ENCODE peak calls at places on chromosomes 5 and 9, in five cellular contexts. N is CD4-positive, alpha-beta T cell; B is CD8-positive, alpha-beta T cell; A is upper lobe of right lung; H is tibial nerve. J is an unnamed sample.

GRCh38 chr5:123033157-123033671 is 3.3 kb downstream of the PPIC start:
- DNase-seq in A (no peak), N (no peak), B (no peak), H (no peak), J (no peak)

GRCh38 chr5:84961193-84961592 is 576.5 kb upstream of the EDIL3 start:
- DNase-seq in A (no peak), N (no peak), H (no peak), B (no peak), J (no peak)

GRCh38 chr5:10528056-10528816 is 35.6 kb upstream of the ANKRD33B start:
- DNase-seq in N (no peak), H (no peak), A (no peak), B (no peak), J (no peak)

GRCh38 chr9:132798817-132799790 is 79.0 kb downstream of the AK8 start:
- DNase-seq in H (peak), B (no peak), A (peak), N (no peak), J (no peak)

GRCh38 chr5:176890455-176891330 is 8.5 kb downstream of the HK3 start:
- DNase-seq in B (no peak), A (no peak), H (no peak), N (no peak), J (peak)

GRCh38 chr5:106089073-106089472 is 1581.7 kb downstream of the EFNA5 start:
- DNase-seq in B (no peak), H (no peak), N (no peak), A (no peak), J (no peak)

GRCh38 chr9:969693-970309 is 6.7 kb upstream of the DMRT3 start:
- DNase-seq in H (no peak), B (no peak), N (no peak), A (no peak), J (no peak)

GRCh38 chr5:74673011-74673790 is 11.8 kb upstream of the HEXB start:
- DNase-seq in N (no peak), H (peak), A (no peak), B (no peak), J (no peak)

GRCh38 chr9:132141364-132141947 is 20.4 kb upstream of the NTNG2 start:
- DNase-seq in N (no peak), H (no peak), B (no peak), A (no peak), J (no peak)

GRCh38 chr9:1647776-1648175 is 367.4 kb upstream of the SMARCA2 start:
- DNase-seq in H (no peak), N (no peak), B (no peak), A (no peak), J (no peak)

GRCh38 chr9:127844821-127845359 is 9.6 kb downstream of the ENG start:
- DNase-seq in N (no peak), B (no peak), A (no peak), H (no peak), J (no peak)

GRCh38 chr9:4939118-4939561 is 45.9 kb upstream of the JAK2 start:
- DNase-seq in A (no peak), N (no peak), H (no peak), B (no peak), J (no peak)

GRCh38 chr5:9263656-9264055 is 282.2 kb downstream of the SEMA5A start:
- DNase-seq in A (no peak), H (no peak), B (no peak), N (no peak), J (no peak)

GRCh38 chr9:14209399-14209990 is 104.4 kb downstream of the NFIB start:
- DNase-seq in H (no peak), N (no peak), A (no peak), B (no peak), J (no peak)

GRCh38 chr5:25862276-25862675 is 1176.1 kb downstream of the CDH9 start:
- DNase-seq in B (no peak), H (no peak), N (no peak), A (no peak), J (no peak)

GRCh38 chr9:98899399-98900056 is 44.2 kb upstream of the COL15A1 start:
- DNase-seq in N (no peak), A (no peak), B (peak), H (no peak), J (no peak)

GRCh38 chr5:114223866-114224265 is 138.0 kb upstream of the KCNN2 start:
- DNase-seq in H (no peak), B (no peak), N (no peak), A (no peak), J (no peak)

GRCh38 chr5:6732634-6733410 is 19.6 kb downstream of the TENT4A start:
- DNase-seq in B (no peak), A (peak), N (no peak), H (no peak), J (no peak)

GRCh38 chr9:94623253-94623652 is 16.1 kb downstream of the FBP1 start:
- DNase-seq in A (peak), N (no peak), H (no peak), B (no peak), J (no peak)

GRCh38 chr5:3325811-3326568 is 269.6 kb upstream of the IRX1 start:
- DNase-seq in N (no peak), B (no peak), A (no peak), H (no peak), J (no peak)

GRCh38 chr5:1633605-1634336 is 110.0 kb upstream of the LPCAT1 start:
- DNase-seq in B (peak), A (peak), H (peak), N (peak), J (peak)

GRCh38 chr5:173781826-173782670 is 106.1 kb upstream of the CPEB4 start:
- DNase-seq in H (peak), B (peak), N (peak), A (peak), J (peak)

GRCh38 chr9:134283692-134284265 is 42.5 kb upstream of the RXRA start:
- DNase-seq in B (no peak), N (no peak), H (no peak), A (no peak), J (no peak)

GRCh38 chr5:59673438-59674058 is 220.0 kb downstream of the PDE4D start:
- DNase-seq in N (no peak), A (no peak), H (no peak), B (no peak), J (no peak)

GRCh38 chr9:6443661-6444060 is 30.7 kb downstream of the UHRF2 start:
- DNase-seq in N (no peak), A (no peak), B (no peak), H (no peak), J (no peak)

GRCh38 chr9:131673531-131673930 is 66.3 kb downstream of the RAPGEF1 start:
- DNase-seq in B (no peak), N (no peak), A (no peak), H (no peak), J (no peak)

GRCh38 chr9:131645078-131645776 is 94.6 kb downstream of the RAPGEF1 start:
- DNase-seq in B (no peak), N (no peak), H (no peak), A (no peak), J (peak)

GRCh38 chr9:89878687-89879086 is 273.9 kb downstream of the GADD45G start:
- DNase-seq in H (peak), A (peak), N (peak), B (peak), J (no peak)

GRCh38 chr9:34675048-34675714 is 12.7 kb upstream of the CCL27 start:
- DNase-seq in A (no peak), B (peak), H (peak), N (peak), J (no peak)
- TF ChIP-seq CTCF in A (peak), B (peak), H (peak), N (peak), J (no peak)

DNA sequence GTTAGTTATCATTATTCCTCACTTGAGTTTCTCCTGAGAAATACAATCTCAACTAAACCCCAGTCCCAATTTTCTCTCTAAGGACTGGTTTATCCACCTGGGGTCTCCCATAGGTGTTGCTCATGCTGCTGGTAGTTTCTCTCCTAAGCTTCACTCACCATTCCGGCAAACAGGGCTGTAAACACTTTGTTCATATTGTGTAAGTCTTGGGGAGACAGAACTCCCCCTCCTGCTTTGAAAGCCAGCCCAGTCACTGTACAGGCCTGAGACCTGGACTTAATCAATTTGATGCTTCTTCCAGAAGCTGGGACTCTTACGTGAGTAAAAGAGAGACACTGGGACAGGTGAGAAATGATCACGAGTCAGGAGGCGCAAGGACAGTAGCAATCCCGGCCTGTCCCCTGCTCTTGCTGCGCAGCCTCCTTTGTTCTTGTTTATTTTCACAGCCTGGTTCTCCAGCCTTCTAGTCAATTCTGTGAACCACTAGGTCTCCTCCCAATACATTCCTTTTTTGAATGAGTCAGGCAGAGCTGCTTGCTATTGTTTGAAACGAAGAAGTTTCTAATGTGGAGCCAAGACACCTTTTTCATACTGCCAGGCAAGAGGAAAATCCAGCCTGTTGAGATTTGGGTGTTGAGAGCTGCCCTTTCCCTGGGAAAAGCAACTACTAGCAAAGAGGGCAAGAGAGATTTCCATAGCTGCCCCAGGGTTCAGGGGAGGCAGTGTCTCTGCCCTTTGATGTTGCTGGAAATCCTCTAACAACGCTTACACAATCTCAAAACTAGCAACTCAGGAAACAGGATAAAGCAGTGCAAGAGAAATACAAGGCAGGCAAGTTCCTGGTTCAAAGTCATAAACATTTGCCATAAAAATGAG is 9.2 kb upstream of the SHROOM1 start:
- DNase-seq in B (no peak), A (peak), N (no peak), H (no peak), J (no peak)
- TF ChIP-seq CTCF in B (no peak), A (no peak), N (no peak), H (no peak), J (no peak)

GRCh38 chr5:135433626-135434426 is 13.3 kb downstream of the DCANP1 start:
- DNase-seq in H (no peak), B (no peak), A (no peak), N (no peak), J (no peak)
- TF ChIP-seq CTCF in H (no peak), B (no peak), A (no peak), N (no peak), J (no peak)

GRCh38 chr5:172093559-172093958 is 87.1 kb upstream of the FBXW11 start:
- DNase-seq in A (peak), N (no peak), H (no peak), B (no peak), J (no peak)

GRCh38 chr5:172089298-172090117 is 83.1 kb upstream of the FBXW11 start:
- DNase-seq in N (no peak), A (no peak), B (no peak), H (no peak), J (no peak)

GRCh38 chr5:172090976-172091547 is 84.6 kb upstream of the FBXW11 start:
- DNase-seq in A (no peak), N (no peak), H (no peak), B (no peak), J (no peak)

GRCh38 chr5:172093965-172094364 is 87.5 kb upstream of the FBXW11 start:
- DNase-seq in N (no peak), B (no peak), H (no peak), A (peak), J (no peak)

GRCh38 chr5:172091956-172092732 is 85.7 kb upstream of the FBXW11 start:
- DNase-seq in H (no peak), A (peak), B (no peak), N (no peak), J (no peak)
- TF ChIP-seq CTCF in H (no peak), A (no peak), B (no peak), N (no peak), J (no peak)

DNA sequence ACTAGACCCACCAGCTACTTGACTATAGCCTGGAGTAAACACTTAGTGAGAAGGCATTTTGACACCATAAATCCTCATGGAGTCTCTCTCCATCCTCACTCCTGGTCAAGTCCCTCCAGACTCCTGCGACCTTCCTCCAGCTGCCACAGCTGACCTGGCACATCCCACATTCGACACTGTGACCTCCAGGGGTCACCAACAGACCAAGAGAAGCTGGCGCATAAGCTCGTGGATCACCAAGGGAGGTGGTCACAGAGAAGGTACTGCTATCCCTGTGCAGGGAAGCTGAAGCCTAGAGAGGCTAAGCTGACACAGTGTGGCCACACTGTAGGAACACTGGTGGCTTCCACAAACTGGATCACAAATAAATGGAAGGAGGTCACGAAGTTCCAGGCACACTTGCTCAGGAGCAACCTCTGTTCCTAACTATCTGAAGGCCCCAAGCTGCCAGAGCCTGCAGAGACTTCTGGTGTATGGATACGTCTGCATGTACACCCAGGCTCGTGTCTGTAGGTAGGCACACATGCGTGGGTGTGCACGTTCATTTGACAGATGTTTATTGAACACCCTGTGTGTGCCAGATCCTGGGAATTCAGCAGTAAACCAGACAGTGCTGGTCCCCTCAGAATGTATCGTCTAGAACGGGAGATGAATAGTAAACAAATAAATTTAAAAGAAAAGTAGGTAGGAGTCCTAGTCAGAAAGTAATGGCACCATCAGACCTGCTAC is 104.4 kb downstream of the C5orf15 start:
- DNase-seq in B (no peak), H (no peak), N (no peak), A (peak), J (no peak)
- TF ChIP-seq CTCF in B (no peak), H (no peak), N (no peak), A (no peak), J (no peak)

GRCh38 chr5:29548262-29548661 is 1645.2 kb upstream of the CDH6 start:
- DNase-seq in B (no peak), A (no peak), N (no peak), H (no peak), J (no peak)

GRCh38 chr5:29550523-29550922 is 1643.0 kb upstream of the CDH6 start:
- DNase-seq in A (no peak), N (no peak), B (no peak), H (no peak), J (no peak)
- TF ChIP-seq CTCF in A (no peak), N (no peak), B (no peak), H (no peak), J (no peak)

GRCh38 chr5:35341189-35341588 is 110.9 kb upstream of the PRLR start:
- DNase-seq in N (no peak), A (no peak), H (no peak), B (no peak), J (no peak)

GRCh38 chr5:35339616-35340100 is 109.4 kb upstream of the PRLR start:
- DNase-seq in A (no peak), B (no peak), N (no peak), H (no peak), J (no peak)

GRCh38 chr5:35342664-35343063 is 112.4 kb upstream of the PRLR start:
- DNase-seq in B (no peak), A (no peak), H (no peak), N (no peak), J (no peak)

GRCh38 chr5:35345222-35345621 is 114.9 kb upstream of the PRLR start:
- DNase-seq in H (no peak), A (no peak), B (no peak), N (no peak), J (no peak)
- TF ChIP-seq CTCF in H (no peak), A (no peak), B (no peak), N (no peak), J (no peak)

DNA sequence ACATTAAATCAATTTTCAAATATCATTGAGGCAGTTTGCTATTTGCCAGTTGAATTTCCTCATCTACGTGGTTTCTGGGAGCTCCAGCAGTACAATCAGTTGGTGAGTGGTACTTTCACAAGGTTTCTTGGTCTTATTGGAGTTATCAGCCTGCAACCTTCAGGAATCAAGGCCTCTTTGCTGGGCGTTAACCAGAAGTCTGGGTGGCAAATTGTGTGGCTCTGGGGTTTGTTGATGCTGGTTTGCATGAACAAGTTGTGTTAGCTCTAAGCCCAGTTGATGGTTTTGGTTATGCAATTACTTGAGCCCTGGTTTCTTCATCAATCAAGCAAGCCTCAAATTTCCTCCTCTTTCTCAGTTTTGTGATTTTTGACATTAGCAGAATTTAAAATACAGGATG is 152.9 kb upstream of the ANKRD55 start:
- DNase-seq in B (no peak), N (no peak), A (no peak), H (no peak), J (no peak)
- TF ChIP-seq CTCF in B (no peak), N (no peak), A (no peak), H (no peak), J (no peak)

DNA sequence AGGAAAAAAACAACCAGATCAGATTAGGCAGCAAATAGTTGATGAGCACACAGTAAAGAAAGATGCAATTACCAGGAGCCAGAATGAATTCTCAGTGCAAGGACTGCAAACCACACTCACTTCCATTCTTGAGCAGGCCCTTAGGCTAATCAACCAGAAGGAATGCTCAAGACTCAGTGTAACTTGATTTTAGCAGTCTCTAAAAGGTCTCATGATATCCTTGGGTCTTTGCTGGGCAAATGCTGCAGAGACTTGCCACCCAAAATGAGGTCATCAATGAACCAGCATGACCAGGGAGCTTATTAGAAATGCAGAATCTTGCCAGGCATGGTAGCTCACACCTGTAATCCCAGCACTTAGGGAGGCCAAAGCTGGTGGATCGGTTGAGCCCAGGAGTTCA is 20.1 kb upstream of the TMEM245 start:
- DNase-seq in H (no peak), A (no peak), B (no peak), N (no peak), J (no peak)
- TF ChIP-seq CTCF in H (no peak), A (no peak), B (no peak), N (no peak), J (no peak)

J was measured in natural killer cell.